ENCODE peak calls at places on chromosomes 3 and 15, in six cellular contexts. P, G, U, K, Q and J are unnamed samples. For H3K36me3, the result is how much of the 10 kb centered on the place peaks cover.

GRCh38 chr3:36540898-36541518 is 160.7 kb downstream of the STAC start:
- DNase-seq in P (peak), G (peak), U (no peak), K (peak), Q (peak), J (peak)

GRCh38 chr15:43771816-43772215 is 5.0 kb downstream of the ELL3 start:
- DNase-seq in P (no peak), G (no peak), U (no peak), K (no peak), Q (no peak), J (no peak)

GRCh38 chr3:185279582-185280138 is 25.8 kb upstream of the EHHADH start:
- DNase-seq in P (no peak), G (no peak), U (no peak), K (no peak), Q (no peak), J (no peak)

GRCh38 chr15:29045717-29046116 is 159.9 kb downstream of the APBA2 start:
- DNase-seq in P (peak), G (no peak), U (no peak), K (peak), Q (no peak), J (no peak)

GRCh38 chr3:23489338-23490158 is 286.4 kb downstream of the UBE2E2 start:
- DNase-seq in P (peak), G (no peak), U (no peak), K (peak), Q (no peak), J (no peak)

GRCh38 chr3:141294300-141294699 is 62.7 kb downstream of the PXYLP1 start:
- DNase-seq in P (peak), G (no peak), U (no peak), K (no peak), Q (no peak), J (no peak)

GRCh38 chr3:197001972-197002700 is 27.5 kb downstream of the MELTF start:
- DNase-seq in P (no peak), G (no peak), U (peak), K (no peak), Q (no peak), J (no peak)

GRCh38 chr15:90004671-90005070 is 3.5 kb downstream of the ZNF710 start:
- DNase-seq in P (peak), G (no peak), U (no peak), K (peak), Q (no peak), J (no peak)

GRCh38 chr3:123658118-123658859 is 73.4 kb upstream of the HACD2 start:
- DNase-seq in P (peak), G (no peak), U (peak), K (peak), Q (no peak), J (no peak)

GRCh38 chr3:45137656-45138181 is 8.5 kb downstream of the CDCP1 start:
- DNase-seq in P (no peak), G (no peak), U (no peak), K (no peak), Q (no peak), J (no peak)

GRCh38 chr3:126932188-126932931 is 50.6 kb upstream of the PLXNA1 start:
- DNase-seq in P (peak), G (no peak), U (no peak), K (peak), Q (no peak), J (no peak)

GRCh38 chr3:48157215-48157840 is 30.9 kb downstream of the CDC25A start:
- DNase-seq in P (no peak), G (peak), U (no peak), K (peak), Q (no peak), J (no peak)

GRCh38 chr3:127420355-127420655 is 132.5 kb upstream of the PRR20G start:
- DNase-seq in P (no peak), G (no peak), U (no peak), K (no peak), Q (no peak), J (no peak)

GRCh38 chr15:27847775-27848710 is 251.1 kb downstream of the OCA2 start:
- DNase-seq in P (no peak), G (no peak), U (no peak), K (no peak), Q (no peak), J (peak)

GRCh38 chr3:134333522-134334181 is 40.6 kb downstream of the AMOTL2 start:
- DNase-seq in P (peak), G (no peak), U (no peak), K (peak), Q (no peak), J (no peak)

GRCh38 chr15:91950631-91951384 is 97.3 kb downstream of the SLCO3A1 start:
- DNase-seq in P (peak), G (no peak), U (no peak), K (peak), Q (peak), J (no peak)

GRCh38 chr15:91952216-91952615 is 98.7 kb downstream of the SLCO3A1 start:
- DNase-seq in P (no peak), G (no peak), U (no peak), K (no peak), Q (peak), J (no peak)

GRCh38 chr15:91956026-91956723 is 102.7 kb downstream of the SLCO3A1 start:
- DNase-seq in P (no peak), G (no peak), U (no peak), K (peak), Q (no peak), J (no peak)

GRCh38 chr15:91953432-91953831 is 99.9 kb downstream of the SLCO3A1 start:
- DNase-seq in P (no peak), G (no peak), U (no peak), K (no peak), Q (no peak), J (no peak)

GRCh38 chr15:91954211-91954804 is 100.8 kb downstream of the SLCO3A1 start:
- DNase-seq in P (no peak), G (no peak), U (no peak), K (no peak), Q (no peak), J (no peak)
- TF ChIP-seq CTCF in P (no peak), G (no peak), U (no peak), K (no peak), Q (no peak), J (no peak)

DNA sequence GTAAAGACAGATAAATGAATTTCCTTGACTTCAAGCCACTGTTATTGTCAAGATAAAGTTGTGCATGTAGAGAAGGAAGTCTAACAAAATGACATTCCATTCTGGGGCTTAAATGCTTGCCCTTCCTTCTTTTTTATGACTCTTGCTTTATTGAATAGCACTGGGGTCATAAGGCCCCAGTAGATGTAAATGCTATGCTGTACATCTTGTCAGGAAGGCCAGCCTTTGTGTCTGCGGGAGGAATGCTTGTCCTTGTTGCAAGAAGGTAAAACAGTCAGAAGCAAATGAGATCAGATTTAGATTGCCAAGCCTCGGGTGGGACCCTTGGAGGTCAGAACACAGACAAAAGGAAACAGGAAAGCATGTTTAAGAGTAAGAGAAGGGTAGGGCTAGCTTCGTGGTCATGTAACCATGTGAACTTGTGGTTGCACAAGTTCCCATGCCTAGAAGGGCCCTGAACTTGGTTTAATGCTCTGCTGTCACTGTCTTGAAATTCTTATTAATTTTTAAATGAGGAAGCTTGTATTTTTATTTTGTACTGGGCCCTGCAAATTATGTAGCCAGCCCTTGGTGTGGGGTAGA is 81.5 kb downstream of the PPM1L start:
- DNase-seq in P (no peak), G (no peak), U (no peak), K (no peak), Q (no peak), J (no peak)
- H3K36me3 ChIP-seq in P (under half), G (under half), U (under half), K (under half), Q (under half), J (under half)

GRCh38 chr3:28348637-28349396 is at the start of the genes AZI2 and ZCWPW2:
- DNase-seq in P (peak), G (peak), U (peak), K (peak), Q (peak), J (peak)
- TF ChIP-seq CTCF in P (no peak), G (no peak), U (no peak), K (peak), Q (no peak), J (peak)

GRCh38 chr3:124791142-124791541 is 60.9 kb downstream of the UMPS start:
- DNase-seq in P (no peak), G (no peak), U (no peak), K (peak), Q (peak), J (no peak)
- H3K36me3 ChIP-seq in P (under half), G (under half), U (under half), K (under half), Q (under half), J (under half)

GRCh38 chr15:64356443-64357040 is 569 bp upstream of the CSNK1G1 start:
- DNase-seq in P (peak), G (peak), U (no peak), K (peak), Q (no peak), J (no peak)
- TF ChIP-seq CTCF in P (peak), G (peak), U (peak), K (peak), Q (peak), J (peak)

GRCh38 chr3:157130881-157131251 is 29.1 kb downstream of the CCNL1 start:
- DNase-seq in P (no peak), G (no peak), U (no peak), K (no peak), Q (no peak), J (no peak)

GRCh38 chr3:157129782-157130137 is 30.2 kb downstream of the CCNL1 start:
- DNase-seq in P (no peak), G (peak), U (no peak), K (no peak), Q (no peak), J (no peak)

GRCh38 chr3:157131861-157132260 is 28.1 kb downstream of the CCNL1 start:
- DNase-seq in P (no peak), G (no peak), U (no peak), K (peak), Q (no peak), J (no peak)

GRCh38 chr3:157128771-157129671 is 30.9 kb downstream of the CCNL1 start:
- DNase-seq in P (no peak), G (peak), U (peak), K (peak), Q (no peak), J (peak)

DNA sequence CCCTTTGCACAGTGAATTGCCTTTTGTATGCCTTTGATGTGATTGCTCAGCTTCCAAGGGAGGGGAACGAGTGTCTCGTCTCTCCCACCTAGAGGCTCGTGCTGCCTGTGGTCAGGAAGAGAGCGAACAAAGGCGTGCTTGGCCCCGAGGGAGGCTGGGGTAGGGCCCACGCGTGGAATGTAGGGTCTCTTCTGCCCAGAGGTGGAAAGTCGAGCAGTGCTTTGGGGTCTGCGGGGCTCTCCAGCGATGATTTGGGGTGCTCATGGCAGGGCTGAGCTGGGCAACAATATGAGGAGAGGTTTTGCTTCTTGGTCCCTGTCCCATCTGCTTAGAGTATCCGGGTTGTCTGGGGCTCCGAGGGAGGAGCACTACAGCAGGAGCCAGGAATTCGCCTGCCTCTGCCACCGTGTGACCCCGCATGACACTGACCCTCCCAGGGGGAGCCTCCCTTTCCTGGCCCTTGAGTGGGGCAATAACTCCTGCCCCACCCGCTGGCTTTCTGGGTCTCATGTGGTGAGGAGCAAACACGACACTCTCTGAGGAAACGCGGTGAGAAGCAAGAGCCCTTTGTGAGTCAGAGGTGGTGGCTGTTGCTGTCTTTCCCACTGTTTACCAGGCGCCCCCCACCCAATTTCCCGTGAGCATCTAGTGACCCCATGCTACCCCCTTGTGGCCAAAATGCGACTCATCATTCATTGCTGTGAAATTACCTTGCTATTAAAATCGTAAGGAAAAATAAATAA is 29.6 kb downstream of the CCNL1 start:
- DNase-seq in P (peak), G (peak), U (peak), K (peak), Q (no peak), J (no peak)
- H3K36me3 ChIP-seq in P (under half), G (under half), U (under half), K (under half), Q (under half), J (under half)

GRCh38 chr3:117558681-117559080 is 849.1 kb downstream of the TUSC7 start:
- DNase-seq in P (no peak), G (no peak), U (no peak), K (no peak), Q (no peak), J (no peak)
- TF ChIP-seq CTCF in P (no peak), G (no peak), U (no peak), K (no peak), Q (no peak), J (no peak)

GRCh38 chr3:5217824-5218595 is 30.5 kb downstream of the EDEM1 start:
- DNase-seq in P (peak), G (no peak), U (peak), K (peak), Q (no peak), J (no peak)
- H3K36me3 ChIP-seq in P (under half), G (under half), U (under half), K (under half), Q (under half), J (half or more)

DNA sequence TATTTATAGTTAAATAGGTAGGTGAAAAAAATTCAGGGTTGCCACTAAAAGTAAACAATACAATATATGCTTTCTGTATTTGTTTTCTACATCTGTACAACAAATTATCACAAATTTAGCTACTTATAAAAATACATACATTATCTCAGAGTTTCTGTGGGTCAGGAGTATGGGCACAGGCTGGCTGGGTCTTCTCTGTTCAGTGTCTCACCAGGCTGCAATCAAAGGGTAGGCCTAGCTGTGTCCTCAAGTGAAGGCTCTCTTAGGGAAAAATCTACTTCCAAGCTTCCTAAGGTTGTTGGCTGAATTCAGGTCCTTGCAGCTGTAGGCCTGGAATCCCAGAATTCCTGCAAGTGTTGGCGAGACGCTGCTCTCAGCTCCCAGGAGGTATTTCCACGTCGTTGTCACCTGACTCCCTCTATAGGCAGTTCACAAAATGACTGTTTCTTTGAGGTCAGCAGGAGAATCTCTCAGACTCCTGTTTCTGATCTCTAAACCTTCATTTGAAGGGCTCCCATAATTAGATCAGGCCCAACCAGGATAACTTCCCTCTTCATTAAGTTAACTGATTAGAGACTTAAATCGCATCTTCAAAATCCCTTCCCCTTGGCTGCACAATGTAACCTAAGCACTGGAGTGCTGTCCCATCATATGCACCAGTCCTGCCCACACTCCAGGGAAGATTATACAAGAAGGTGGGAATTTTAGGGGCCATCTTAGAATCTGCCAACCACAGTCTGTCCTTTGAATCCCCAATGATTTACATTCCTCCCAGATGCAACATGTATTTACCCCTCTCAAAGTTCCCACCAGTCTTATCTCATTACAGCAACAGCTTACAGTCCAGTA is 296.6 kb downstream of the SUCLG2 start:
- DNase-seq in P (peak), G (peak), U (no peak), K (peak), Q (no peak), J (no peak)
- TF ChIP-seq CTCF in P (no peak), G (peak), U (no peak), K (peak), Q (peak), J (no peak)